ENCODE peak calls at places on chromosome 10, in four cellular contexts. P, A, S and F are unnamed samples.
A peak's percentile ranks its signal among the peaks of the same experiment; 100 is the strongest.

GRCh38 chr10:5651086-5651764 is 15.2 kb downstream of the ASB13 start:
- DNase-seq in S (no peak), P (no peak), A (no peak), F (no peak)

GRCh38 chr10:132586731-132587130 is 49.1 kb downstream of the INPP5A start:
- DNase-seq in A (no peak), P (no peak), S (no peak), F (no peak)

GRCh38 chr10:58660577-58661255 is 148.0 kb downstream of the BICC1 start:
- DNase-seq in A (peak; percentile 73), S (no peak), P (no peak), F (no peak)

GRCh38 chr10:114095676-114096331 is 52.1 kb downstream of the ADRB1 start:
- DNase-seq in P (no peak), A (no peak), S (no peak), F (no peak)

GRCh38 chr10:61943699-61944444 is 42.4 kb downstream of the ARID5B start:
- DNase-seq in A (peak; percentile 52), P (no peak), S (no peak), F (no peak)

GRCh38 chr10:774661-775244 is 85.3 kb upstream of the DIP2C start:
- DNase-seq in S (no peak), P (no peak), A (no peak), F (no peak)

GRCh38 chr10:83654689-83655088 is 484.6 kb upstream of the GHITM start:
- DNase-seq in S (no peak), A (no peak), P (no peak), F (no peak)

GRCh38 chr10:48804740-48805182 is 120.1 kb downstream of the WDFY4 start:
- DNase-seq in A (peak; percentile 4), S (no peak), P (no peak), F (no peak)

GRCh38 chr10:74738985-74739567 is 87.3 kb upstream of the KAT6B start:
- DNase-seq in S (no peak), P (no peak), A (no peak), F (no peak)

GRCh38 chr10:26696786-26697162 is 727 bp upstream of the PDSS1 start:
- DNase-seq in A (no peak), P (no peak), S (no peak), F (no peak)

GRCh38 chr10:59055046-59055445 is 121.4 kb upstream of the PHYHIPL start:
- DNase-seq in S (no peak), P (no peak), A (no peak), F (no peak)

GRCh38 chr10:102704915-102705314 is 9.3 kb downstream of the ARL3 start:
- DNase-seq in P (no peak), A (no peak), S (no peak), F (no peak)

GRCh38 chr10:17454181-17454800 is at the start of gene ST8SIA6:
- DNase-seq in S (no peak), P (peak; percentile 61), A (peak; percentile 46), F (peak; percentile 20)

GRCh38 chr10:93356516-93356915 is 125.6 kb downstream of the MYOF start:
- DNase-seq in S (no peak), P (no peak), A (no peak), F (no peak)

GRCh38 chr10:12388671-12389070 is 39.3 kb downstream of the CAMK1D start:
- DNase-seq in P (no peak), A (no peak), S (no peak), F (no peak)

GRCh38 chr10:28744021-28744420 is 66.7 kb downstream of the BAMBI start:
- DNase-seq in S (no peak), A (no peak), P (no peak), F (no peak)

GRCh38 chr10:119750391-119751230 is 24.8 kb downstream of the INPP5F start:
- DNase-seq in P (peak; percentile 66), A (peak; percentile 71), S (no peak), F (peak; percentile 21)

GRCh38 chr10:63416376-63416775 is 49.4 kb downstream of the JMJD1C start:
- DNase-seq in P (no peak), S (no peak), A (peak; percentile 27), F (no peak)

GRCh38 chr10:58698777-58699356 is 186.2 kb downstream of the BICC1 start:
- DNase-seq in S (no peak), P (no peak), A (peak; percentile 76), F (no peak)

GRCh38 chr10:118106426-118106825 is 59.7 kb upstream of the RAB11FIP2 start:
- DNase-seq in S (no peak), A (no peak), P (no peak), F (no peak)

GRCh38 chr10:30671011-30671616 is 41.6 kb upstream of the LYZL2 start:
- DNase-seq in A (peak; percentile 80), P (no peak), S (no peak), F (no peak)

GRCh38 chr10:123565691-123566660 is 100.2 kb upstream of the GPR26 start:
- DNase-seq in P (no peak), S (no peak), A (no peak), F (no peak)

GRCh38 chr10:66627156-66627555 is 298.7 kb upstream of the LRRTM3 start:
- DNase-seq in A (peak; percentile 1), P (no peak), S (no peak), F (no peak)

GRCh38 chr10:19592276-19592675 is 224.0 kb upstream of the PLXDC2 start:
- DNase-seq in S (no peak), A (peak; percentile 64), P (no peak), F (no peak)

GRCh38 chr10:12416396-12417090 is 67.2 kb downstream of the CAMK1D start:
- DNase-seq in S (no peak), A (no peak), P (peak; percentile 37), F (no peak)

GRCh38 chr10:101612086-101612485 is 24.0 kb downstream of the DPCD start:
- DNase-seq in A (no peak), P (no peak), S (no peak), F (no peak)

GRCh38 chr10:3666525-3667302 is 118.3 kb downstream of the KLF6 start:
- DNase-seq in A (no peak), P (no peak), S (no peak), F (peak; percentile 28)

GRCh38 chr10:75143353-75143752 is 31.9 kb downstream of the SAMD8 start:
- DNase-seq in P (no peak), S (no peak), A (no peak), F (no peak)